ENCODE peak calls at places on chromosomes 12 and 14, in six cellular contexts. Y, J, M, Q, L and N are unnamed samples.

GRCh38 chr14:35336171-35337073 is 44.2 kb downstream of the PSMA6 start:
- DNase-seq in Y (peak), J (peak), M (peak), Q (peak), L (peak), N (no peak)

GRCh38 chr12:3113671-3114070 is 36.5 kb downstream of the TSPAN9 start:
- DNase-seq in Y (no peak), J (no peak), M (no peak), Q (no peak), L (no peak), N (no peak)

GRCh38 chr14:86196476-86196875 is 666.5 kb downstream of the FLRT2 start:
- DNase-seq in Y (no peak), J (no peak), M (no peak), Q (peak), L (no peak), N (no peak)

GRCh38 chr14:29821665-29822429 is 105.8 kb downstream of the PRKD1 start:
- DNase-seq in Y (no peak), J (no peak), M (no peak), Q (no peak), L (no peak), N (no peak)

GRCh38 chr12:26736563-26737486 is 96.2 kb downstream of the ITPR2 start:
- DNase-seq in Y (no peak), J (peak), M (no peak), Q (peak), L (no peak), N (no peak)

GRCh38 chr12:45547822-45548221 is 181.7 kb upstream of the ARID2 start:
- DNase-seq in Y (no peak), J (no peak), M (no peak), Q (peak), L (no peak), N (no peak)

GRCh38 chr12:118376089-118377004 is at the start of gene SUDS3:
- DNase-seq in Y (peak), J (peak), M (peak), Q (peak), L (peak), N (peak)

GRCh38 chr12:16346931-16347330 is 514 bp upstream of the MGST1 start:
- DNase-seq in Y (peak), J (no peak), M (no peak), Q (no peak), L (no peak), N (no peak)

GRCh38 chr12:132418393-132418925 is 71.5 kb upstream of the FBRSL1 start:
- DNase-seq in Y (no peak), J (no peak), M (no peak), Q (no peak), L (no peak), N (no peak)

GRCh38 chr14:63922696-63923421 is 70.1 kb downstream of the SYNE2 start:
- DNase-seq in Y (peak), J (peak), M (no peak), Q (peak), L (no peak), N (no peak)

DNA sequence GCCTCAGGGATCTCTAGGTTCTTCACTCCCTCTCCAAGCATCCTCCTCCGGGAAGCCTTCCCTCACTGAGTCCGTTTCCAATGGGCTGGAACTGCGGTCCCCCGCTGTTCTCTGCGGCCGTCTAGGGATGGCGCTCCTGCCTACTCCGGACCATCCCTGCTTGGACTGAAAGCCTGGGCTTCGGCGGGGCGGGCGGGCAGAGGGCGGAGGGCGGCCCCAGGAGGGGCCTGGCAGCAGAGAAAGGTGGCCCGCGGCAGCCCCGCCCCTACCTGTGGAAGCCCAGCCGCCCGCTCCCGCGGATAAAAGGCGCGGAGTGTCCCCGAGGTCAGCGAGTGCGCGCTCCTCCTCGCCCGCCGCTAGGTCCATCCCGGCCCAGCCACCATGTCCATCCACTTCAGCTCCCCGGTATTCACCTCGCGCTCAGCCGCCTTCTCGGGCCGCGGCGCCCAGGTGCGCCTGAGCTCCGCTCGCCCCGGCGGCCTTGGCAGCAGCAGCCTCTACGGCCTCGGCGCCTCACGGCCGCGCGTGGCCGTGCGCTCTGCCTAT is at the start of gene KRT7:
- DNase-seq in Y (peak), J (peak), M (no peak), Q (no peak), L (no peak), N (no peak)
- TF ChIP-seq POLR2A in Y (peak), J (peak), M (no peak), Q (no peak), L (peak), N (no peak)

GRCh38 chr12:64665506-64665905 is 55.2 kb downstream of the RASSF3 start:
- DNase-seq in Y (no peak), J (peak), M (no peak), Q (no peak), L (no peak), N (no peak)
- TF ChIP-seq POLR2A in Y (no peak), J (no peak), M (no peak), Q (no peak), L (peak), N (no peak)

DNA sequence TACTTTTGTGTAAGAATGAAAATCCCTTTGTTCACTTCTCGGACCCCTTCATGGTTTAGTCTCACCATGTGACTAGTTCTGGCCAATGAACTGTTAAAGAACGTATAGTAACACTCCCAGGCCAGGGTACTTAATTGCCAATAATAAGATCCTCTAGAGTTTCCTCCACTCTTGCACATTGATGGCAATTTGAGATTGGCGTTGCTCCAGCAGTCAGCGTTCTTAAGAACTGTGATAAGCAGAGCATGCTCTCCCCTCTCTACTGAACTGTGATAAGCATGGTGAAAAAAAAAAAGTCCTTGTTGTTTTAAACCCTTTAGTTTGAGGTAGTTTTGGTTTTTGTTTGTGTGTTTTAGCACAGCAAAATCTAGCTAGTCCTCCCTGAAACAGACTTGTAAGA is 854.5 kb downstream of the SLC6A15 start:
- DNase-seq in Y (no peak), J (no peak), M (no peak), Q (no peak), L (no peak), N (no peak)
- TF ChIP-seq POLR2A in Y (no peak), J (no peak), M (no peak), Q (no peak), L (no peak), N (no peak)

GRCh38 chr12:76085159-76085868 is 829 bp upstream of the NAP1L1 start:
- DNase-seq in Y (peak), J (no peak), M (no peak), Q (peak), L (no peak), N (no peak)

GRCh38 chr12:76083246-76083735 is 1.2 kb downstream of the NAP1L1 start:
- DNase-seq in Y (no peak), J (no peak), M (no peak), Q (no peak), L (no peak), N (no peak)

GRCh38 chr12:76083761-76084276 is 666 bp downstream of the NAP1L1 start:
- DNase-seq in Y (peak), J (peak), M (peak), Q (peak), L (no peak), N (peak)

GRCh38 chr12:76081909-76082308 is 2.6 kb downstream of the NAP1L1 start:
- DNase-seq in Y (no peak), J (no peak), M (no peak), Q (no peak), L (no peak), N (no peak)

DNA sequence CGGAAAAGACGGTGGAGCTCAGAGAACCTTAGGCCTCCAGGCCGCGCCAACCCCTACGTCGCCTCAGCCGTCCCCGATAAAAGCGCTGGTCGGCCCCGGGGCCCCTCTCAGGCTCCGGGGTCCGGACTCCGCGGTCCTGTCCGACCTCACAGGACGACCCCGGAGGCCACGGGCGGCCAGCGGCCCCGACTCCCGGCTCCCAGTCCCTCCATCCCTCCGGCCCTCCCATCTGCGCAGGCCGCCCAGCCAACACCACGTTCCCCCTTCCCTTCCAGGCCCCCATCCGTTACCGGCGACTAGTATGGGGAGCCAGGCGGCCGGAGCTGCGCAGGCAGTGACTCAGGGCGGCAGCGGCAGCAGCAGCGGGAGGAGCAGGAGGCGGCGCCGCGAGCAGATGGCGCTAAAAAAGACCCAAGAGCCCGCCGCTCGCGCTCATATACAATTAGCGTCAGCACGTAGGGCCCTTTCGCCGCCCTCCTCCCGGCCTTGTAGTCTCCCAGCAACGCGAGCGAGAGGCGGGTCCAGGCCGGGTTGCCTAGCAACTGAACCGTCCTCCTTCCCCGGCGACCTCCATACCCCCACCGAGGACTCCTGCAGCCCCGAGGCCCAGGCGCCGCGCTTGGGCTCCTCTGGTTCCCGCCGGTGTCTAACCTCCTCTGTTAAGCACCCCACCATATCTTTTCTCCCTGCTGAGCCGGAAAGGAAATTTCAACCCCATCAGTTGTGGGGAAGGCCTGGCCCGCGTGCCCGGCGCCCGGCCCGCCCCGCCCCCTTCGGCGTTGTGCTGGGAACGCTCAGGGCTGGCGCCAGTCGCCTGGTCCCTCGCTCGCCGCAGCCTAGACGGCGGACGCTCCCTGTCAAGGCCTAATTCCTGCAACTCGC is at the start of gene NAP1L1:
- DNase-seq in Y (peak), J (peak), M (peak), Q (peak), L (peak), N (peak)
- TF ChIP-seq POLR2A in Y (peak), J (peak), M (peak), Q (peak), L (peak), N (peak)